ENCODE peak calls at places on chromosomes 13 and 19, in seven cellular contexts. One of them, this sample, is unnamed.

GRCh38 chr19:33392341-33393285 is 19.1 kb downstream of the CEBPG start:
- DNase-seq in A673: no peak
- DNase-seq in COR-L47: peak
- DNase-seq in heart left ventricle: no peak
- DNase-seq in progenitor cell of endocrine pancreas: no peak
- DNase-seq in NCI-H1436: no peak
- DNase-seq in activated T-helper 1 cell treated with anti-CD3 and anti-CD28 coated beads, Interleukin-12 subunit alpha, Interleukin-12 subunit beta, Interleukin-2, Interleukin-4 antibody, amounts not matched to agents 30 ng/mL and 10 ng/mL and 1 ng/mL, durations not matched to agents 14 hours and 24 hours and 36 hours: no peak
- DNase-seq in this sample: no peak

GRCh38 chr19:41391618-41392017 is 5.5 kb downstream of the EXOSC5 start:
- DNase-seq in activated T-helper 1 cell treated with anti-CD3 and anti-CD28 coated beads, Interleukin-12 subunit alpha, Interleukin-12 subunit beta, Interleukin-2, Interleukin-4 antibody, amounts not matched to agents 30 ng/mL and 10 ng/mL and 1 ng/mL, durations not matched to agents 14 hours and 24 hours and 36 hours: no peak
- DNase-seq in heart left ventricle: no peak
- DNase-seq in progenitor cell of endocrine pancreas: no peak
- DNase-seq in A673: no peak
- DNase-seq in COR-L47: no peak
- DNase-seq in NCI-H1436: no peak
- DNase-seq in this sample: no peak

GRCh38 chr19:37817180-37817911 is 38.0 kb upstream of the ZNF573 start:
- DNase-seq in heart left ventricle: peak
- DNase-seq in NCI-H1436: no peak
- DNase-seq in activated T-helper 1 cell treated with anti-CD3 and anti-CD28 coated beads, Interleukin-12 subunit alpha, Interleukin-12 subunit beta, Interleukin-2, Interleukin-4 antibody, amounts not matched to agents 30 ng/mL and 10 ng/mL and 1 ng/mL, durations not matched to agents 14 hours and 24 hours and 36 hours: no peak
- DNase-seq in A673: peak
- DNase-seq in progenitor cell of endocrine pancreas: peak
- DNase-seq in COR-L47: no peak
- DNase-seq in this sample: peak

GRCh38 chr19:2083174-2083854 is 12.8 kb downstream of the MOB3A start:
- DNase-seq in progenitor cell of endocrine pancreas: no peak
- DNase-seq in activated T-helper 1 cell treated with anti-CD3 and anti-CD28 coated beads, Interleukin-12 subunit alpha, Interleukin-12 subunit beta, Interleukin-2, Interleukin-4 antibody, amounts not matched to agents 30 ng/mL and 10 ng/mL and 1 ng/mL, durations not matched to agents 14 hours and 24 hours and 36 hours: peak
- DNase-seq in A673: no peak
- DNase-seq in COR-L47: no peak
- DNase-seq in heart left ventricle: no peak
- DNase-seq in NCI-H1436: no peak
- DNase-seq in this sample: no peak

GRCh38 chr19:16115309-16116039 is 3.8 kb downstream of the RAB8A start:
- DNase-seq in progenitor cell of endocrine pancreas: no peak
- DNase-seq in NCI-H1436: no peak
- DNase-seq in A673: no peak
- DNase-seq in activated T-helper 1 cell treated with anti-CD3 and anti-CD28 coated beads, Interleukin-12 subunit alpha, Interleukin-12 subunit beta, Interleukin-2, Interleukin-4 antibody, amounts not matched to agents 30 ng/mL and 10 ng/mL and 1 ng/mL, durations not matched to agents 14 hours and 24 hours and 36 hours: no peak
- DNase-seq in COR-L47: no peak
- DNase-seq in heart left ventricle: no peak
- DNase-seq in this sample: no peak

GRCh38 chr19:29503140-29503758 is 22.5 kb upstream of the VSTM2B start:
- DNase-seq in heart left ventricle: no peak
- DNase-seq in NCI-H1436: no peak
- DNase-seq in activated T-helper 1 cell treated with anti-CD3 and anti-CD28 coated beads, Interleukin-12 subunit alpha, Interleukin-12 subunit beta, Interleukin-2, Interleukin-4 antibody, amounts not matched to agents 30 ng/mL and 10 ng/mL and 1 ng/mL, durations not matched to agents 14 hours and 24 hours and 36 hours: no peak
- DNase-seq in COR-L47: no peak
- DNase-seq in progenitor cell of endocrine pancreas: no peak
- DNase-seq in A673: no peak
- DNase-seq in this sample: no peak

GRCh38 chr19:33324628-33325027 is 22.3 kb upstream of the CEBPA start:
- DNase-seq in progenitor cell of endocrine pancreas: no peak
- DNase-seq in NCI-H1436: no peak
- DNase-seq in activated T-helper 1 cell treated with anti-CD3 and anti-CD28 coated beads, Interleukin-12 subunit alpha, Interleukin-12 subunit beta, Interleukin-2, Interleukin-4 antibody, amounts not matched to agents 30 ng/mL and 10 ng/mL and 1 ng/mL, durations not matched to agents 14 hours and 24 hours and 36 hours: no peak
- DNase-seq in A673: no peak
- DNase-seq in heart left ventricle: no peak
- DNase-seq in COR-L47: no peak
- DNase-seq in this sample: no peak

GRCh38 chr13:24899601-24900000 is 135.6 kb downstream of the RNF17 start:
- DNase-seq in A673: no peak
- DNase-seq in COR-L47: no peak
- DNase-seq in NCI-H1436: no peak
- DNase-seq in heart left ventricle: no peak
- DNase-seq in progenitor cell of endocrine pancreas: no peak
- DNase-seq in activated T-helper 1 cell treated with anti-CD3 and anti-CD28 coated beads, Interleukin-12 subunit alpha, Interleukin-12 subunit beta, Interleukin-2, Interleukin-4 antibody, amounts not matched to agents 30 ng/mL and 10 ng/mL and 1 ng/mL, durations not matched to agents 14 hours and 24 hours and 36 hours: no peak
- DNase-seq in this sample: no peak

GRCh38 chr19:39424934-39425333 is 10.8 kb downstream of the RPS16 start:
- DNase-seq in progenitor cell of endocrine pancreas: no peak
- DNase-seq in heart left ventricle: no peak
- DNase-seq in A673: no peak
- DNase-seq in activated T-helper 1 cell treated with anti-CD3 and anti-CD28 coated beads, Interleukin-12 subunit alpha, Interleukin-12 subunit beta, Interleukin-2, Interleukin-4 antibody, amounts not matched to agents 30 ng/mL and 10 ng/mL and 1 ng/mL, durations not matched to agents 14 hours and 24 hours and 36 hours: no peak
- DNase-seq in NCI-H1436: no peak
- DNase-seq in COR-L47: no peak
- DNase-seq in this sample: no peak

GRCh38 chr19:48644355-48644754 is 1.6 kb downstream of the CA11 start:
- DNase-seq in COR-L47: no peak
- DNase-seq in activated T-helper 1 cell treated with anti-CD3 and anti-CD28 coated beads, Interleukin-12 subunit alpha, Interleukin-12 subunit beta, Interleukin-2, Interleukin-4 antibody, amounts not matched to agents 30 ng/mL and 10 ng/mL and 1 ng/mL, durations not matched to agents 14 hours and 24 hours and 36 hours: no peak
- DNase-seq in A673: no peak
- DNase-seq in heart left ventricle: no peak
- DNase-seq in NCI-H1436: no peak
- DNase-seq in progenitor cell of endocrine pancreas: no peak
- DNase-seq in this sample: no peak

GRCh38 chr19:33501957-33502356 is 19.6 kb downstream of the PEPD start:
- DNase-seq in NCI-H1436: no peak
- DNase-seq in A673: no peak
- DNase-seq in activated T-helper 1 cell treated with anti-CD3 and anti-CD28 coated beads, Interleukin-12 subunit alpha, Interleukin-12 subunit beta, Interleukin-2, Interleukin-4 antibody, amounts not matched to agents 30 ng/mL and 10 ng/mL and 1 ng/mL, durations not matched to agents 14 hours and 24 hours and 36 hours: no peak
- DNase-seq in progenitor cell of endocrine pancreas: no peak
- DNase-seq in heart left ventricle: no peak
- DNase-seq in COR-L47: no peak
- DNase-seq in this sample: no peak

GRCh38 chr19:47598407-47599349 is 10.3 kb upstream of the BICRA start:
- DNase-seq in A673: peak
- DNase-seq in COR-L47: no peak
- DNase-seq in NCI-H1436: no peak
- DNase-seq in progenitor cell of endocrine pancreas: no peak
- DNase-seq in heart left ventricle: peak
- DNase-seq in activated T-helper 1 cell treated with anti-CD3 and anti-CD28 coated beads, Interleukin-12 subunit alpha, Interleukin-12 subunit beta, Interleukin-2, Interleukin-4 antibody, amounts not matched to agents 30 ng/mL and 10 ng/mL and 1 ng/mL, durations not matched to agents 14 hours and 24 hours and 36 hours: no peak
- DNase-seq in this sample: peak

GRCh38 chr19:18392417-18392816 is 5.0 kb downstream of the LRRC25 start:
- DNase-seq in activated T-helper 1 cell treated with anti-CD3 and anti-CD28 coated beads, Interleukin-12 subunit alpha, Interleukin-12 subunit beta, Interleukin-2, Interleukin-4 antibody, amounts not matched to agents 30 ng/mL and 10 ng/mL and 1 ng/mL, durations not matched to agents 14 hours and 24 hours and 36 hours: no peak
- DNase-seq in NCI-H1436: no peak
- DNase-seq in COR-L47: no peak
- DNase-seq in progenitor cell of endocrine pancreas: no peak
- DNase-seq in A673: no peak
- DNase-seq in heart left ventricle: peak
- DNase-seq in this sample: no peak

GRCh38 chr13:46992383-46992952 is 95.6 kb upstream of the HTR2A start:
- DNase-seq in A673: peak
- DNase-seq in NCI-H1436: no peak
- DNase-seq in progenitor cell of endocrine pancreas: no peak
- DNase-seq in activated T-helper 1 cell treated with anti-CD3 and anti-CD28 coated beads, Interleukin-12 subunit alpha, Interleukin-12 subunit beta, Interleukin-2, Interleukin-4 antibody, amounts not matched to agents 30 ng/mL and 10 ng/mL and 1 ng/mL, durations not matched to agents 14 hours and 24 hours and 36 hours: no peak
- DNase-seq in heart left ventricle: no peak
- DNase-seq in COR-L47: no peak
- DNase-seq in this sample: no peak